ENCODE peak calls at places on chromosome 18, in six cellular contexts. Z is progenitor cell of endocrine pancreas, L is DND-41, U is B cell, K is RWPE2, B is ovary. O is an unnamed sample.

GRCh38 chr18:70693196-70693595 is 404.4 kb downstream of the SOCS6 start:
- DNase-seq in U (no peak), B (no peak), K (no peak), L (no peak), Z (no peak), O (no peak)

GRCh38 chr18:35282353-35282752 is 7.7 kb downstream of the ZSCAN30 start:
- DNase-seq in Z (no peak), U (no peak), K (no peak), L (no peak), B (no peak), O (no peak)

GRCh38 chr18:35361570-35362321 is 15.4 kb downstream of the ZNF396 start:
- DNase-seq in K (no peak), B (no peak), Z (no peak), L (no peak), U (no peak), O (no peak)

GRCh38 chr18:55142413-55142812 is 183.2 kb upstream of the CCDC68 start:
- DNase-seq in Z (no peak), U (no peak), K (no peak), B (no peak), L (no peak), O (no peak)

GRCh38 chr18:53534695-53535094 is 689.8 kb downstream of the MBD2 start:
- DNase-seq in B (peak; percentile 17), L (no peak), K (no peak), U (no peak), Z (no peak), O (no peak)

GRCh38 chr18:13566941-13567762 is 159.2 kb downstream of the FAM210A start:
- DNase-seq in Z (no peak), L (no peak), U (peak; percentile 83), B (no peak), K (no peak), O (no peak)

GRCh38 chr18:46252754-46253153 is 148.6 kb downstream of the HAUS1 start:
- DNase-seq in L (no peak), U (no peak), Z (no peak), K (no peak), B (no peak), O (no peak)

GRCh38 chr18:31618801-31619200 is 27.1 kb downstream of the TTR start:
- DNase-seq in L (no peak), Z (no peak), K (no peak), B (no peak), U (no peak), O (no peak)

GRCh38 chr18:23529597-23529996 is 26.3 kb downstream of the RMC1 start:
- DNase-seq in Z (no peak), K (no peak), B (no peak), L (no peak), U (no peak), O (no peak)

GRCh38 chr18:74635202-74635969 is 37.7 kb downstream of the ZNF407 start:
- DNase-seq in U (no peak), B (no peak), L (no peak), Z (no peak), K (no peak), O (no peak)

GRCh38 chr18:74652392-74652988 is 54.8 kb downstream of the ZNF407 start:
- DNase-seq in Z (no peak), K (no peak), B (no peak), L (no peak), U (peak; percentile 40), O (no peak)

GRCh38 chr18:63844254-63844653 is 43.3 kb upstream of the SERPINB2 start:
- DNase-seq in B (no peak), K (no peak), U (no peak), Z (no peak), L (no peak), O (no peak)

GRCh38 chr18:46071615-46071893 is 506 bp downstream of the PSTPIP2 start:
- DNase-seq in Z (no peak), K (no peak), B (no peak), U (peak; percentile 29), L (no peak), O (no peak)

GRCh38 chr18:43543236-43543635 is 265.9 kb upstream of the SYT4 start:
- DNase-seq in B (no peak), Z (no peak), L (no peak), K (no peak), U (no peak), O (no peak)

GRCh38 chr18:75209129-75209951 is at the start of gene PTGR3:
- DNase-seq in B (peak; percentile 87), L (peak; percentile 92), Z (peak; percentile 54), K (peak; percentile 86), U (peak; percentile 81), O (no peak)

GRCh38 chr18:10526211-10526949 is 553 bp downstream of the NAPG start:
- DNase-seq in B (peak; percentile 69), K (no peak), Z (peak; percentile 29), L (peak; percentile 74), U (no peak), O (no peak)

GRCh38 chr18:21242141-21243040 is at the start of gene GREB1L:
- DNase-seq in K (peak; percentile 62), Z (peak; percentile 74), B (peak; percentile 76), L (no peak), U (no peak), O (no peak)

GRCh38 chr18:36420826-36421225 is 123.3 kb downstream of the FHOD3 start:
- DNase-seq in K (no peak), B (no peak), L (no peak), U (no peak), Z (no peak), O (no peak)

GRCh38 chr18:36415606-36416005 is 118.1 kb downstream of the FHOD3 start:
- DNase-seq in Z (no peak), K (no peak), L (no peak), U (no peak), B (no peak), O (no peak)

GRCh38 chr18:36419188-36419912 is 121.8 kb downstream of the FHOD3 start:
- DNase-seq in B (no peak), U (no peak), Z (no peak), K (no peak), L (no peak), O (no peak)

GRCh38 chr18:36424741-36425142 is 127.2 kb downstream of the FHOD3 start:
- DNase-seq in K (no peak), L (no peak), U (no peak), B (no peak), Z (no peak), O (no peak)

DNA sequence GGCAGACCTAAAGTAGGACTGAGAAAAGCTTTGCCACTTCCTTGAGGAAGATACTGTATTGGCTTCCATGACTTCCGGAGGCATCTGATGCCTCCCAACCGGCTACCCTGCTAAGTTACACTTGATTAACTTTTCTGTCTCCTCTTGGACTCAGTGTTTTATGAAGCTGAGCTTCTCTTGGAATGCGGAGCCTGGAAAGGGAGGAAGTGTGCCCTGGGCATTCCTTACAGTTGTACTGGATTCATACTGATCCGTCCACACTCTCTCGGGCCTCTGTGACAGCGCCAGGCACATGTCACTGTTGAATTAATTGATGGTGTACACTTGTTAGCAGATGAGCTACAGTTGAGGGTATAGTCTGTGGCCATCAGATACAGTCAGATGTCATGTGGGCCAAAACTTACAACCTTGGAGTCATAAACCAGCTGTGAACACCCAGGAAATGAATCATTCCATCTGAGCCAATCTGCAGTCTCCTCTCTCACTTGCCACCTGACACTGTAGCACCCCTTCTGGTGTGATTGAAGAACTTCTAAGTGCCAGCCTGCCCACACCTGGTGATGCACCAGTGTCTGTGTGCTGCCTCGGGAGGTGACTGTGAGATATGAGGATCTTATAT is 122.5 kb downstream of the FHOD3 start:
- DNase-seq in U (no peak), Z (no peak), K (no peak), B (no peak), L (peak; percentile 8), O (no peak)
- TF ChIP-seq CTCF in U (no peak), Z (no peak), K (peak; percentile 25), B (no peak), L (peak; percentile 26), O (no peak)

GRCh38 chr18:44830551-44830950 is 149.9 kb downstream of the SETBP1 start:
- DNase-seq in L (no peak), B (no peak), K (no peak), Z (no peak), U (no peak), O (no peak)
- TF ChIP-seq CTCF in L (no peak), B (no peak), K (no peak), Z (no peak), U (no peak), O (no peak)

DNA sequence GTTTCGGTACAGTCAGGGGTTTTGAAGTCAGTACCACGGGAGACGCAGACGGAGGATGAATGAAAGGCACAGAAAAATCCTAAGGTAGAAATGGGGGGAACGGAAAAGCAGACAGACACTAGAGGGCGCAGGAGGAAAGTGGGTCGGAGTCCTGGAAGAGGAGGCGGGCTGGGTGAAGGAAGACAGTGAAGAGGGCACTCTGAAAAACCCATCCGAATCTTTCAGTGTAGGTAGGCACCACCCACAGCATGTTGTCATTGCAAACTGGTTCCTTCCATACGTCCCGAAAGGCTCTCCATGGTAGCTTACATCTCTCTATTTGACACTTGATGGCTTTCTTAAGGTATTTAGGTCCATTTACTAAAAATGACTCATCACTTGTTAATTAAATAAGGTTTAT is 18.5 kb upstream of the ZNF236 start:
- DNase-seq in Z (peak; percentile 24), L (peak; percentile 74), K (no peak), U (peak; percentile 75), B (peak; percentile 53), O (no peak)
- TF ChIP-seq CTCF in Z (peak; percentile 73), L (peak; percentile 88), K (peak; percentile 91), U (peak; percentile 90), B (peak; percentile 75), O (peak; percentile 85)

DNA sequence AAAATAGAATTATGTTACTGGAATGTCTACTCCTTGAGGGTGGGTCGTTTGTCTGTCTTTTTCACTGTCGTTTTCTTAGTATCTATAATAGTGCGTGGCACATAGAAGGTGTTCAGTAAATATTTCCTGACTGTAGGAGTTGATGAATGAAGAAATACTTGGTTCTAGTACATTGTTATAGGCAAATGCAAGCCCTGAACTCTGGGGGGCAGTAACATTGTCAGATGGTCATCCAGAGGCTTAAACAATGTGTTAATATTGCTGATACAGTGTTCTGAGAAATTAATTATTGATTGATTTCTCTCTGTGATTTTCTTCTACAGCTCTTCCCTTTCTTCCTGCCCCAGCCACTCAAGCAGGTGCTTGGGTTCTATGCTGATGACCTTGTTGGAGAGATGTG is 24.4 kb upstream of the THOC1 start:
- DNase-seq in L (no peak), B (no peak), U (no peak), Z (no peak), K (no peak), O (no peak)
- TF ChIP-seq CTCF in L (peak; percentile 11), B (no peak), U (no peak), Z (peak; percentile 12), K (no peak), O (peak; percentile 64)

GRCh38 chr18:33020877-33021276 is 248.1 kb upstream of the KLHL14 start:
- DNase-seq in U (no peak), Z (no peak), K (no peak), L (no peak), B (no peak), O (no peak)

DNA sequence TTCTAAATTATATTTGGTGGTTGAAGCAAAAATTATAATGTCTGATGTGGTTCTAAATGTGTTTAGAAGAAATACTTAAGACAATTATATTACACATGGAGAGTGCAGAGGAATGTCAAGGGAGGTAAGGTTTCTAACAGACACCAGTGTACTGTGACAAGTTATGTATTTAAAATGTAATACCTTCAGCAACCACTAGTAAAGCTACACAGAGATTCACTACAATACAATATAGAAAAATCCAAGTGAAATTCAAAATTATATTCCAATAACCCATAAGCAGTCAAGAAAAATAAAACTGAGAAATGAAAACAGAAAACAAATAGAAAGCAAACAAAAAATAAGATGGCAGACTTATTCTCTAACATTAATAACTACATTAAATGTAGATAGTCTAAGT is 249.5 kb upstream of the KLHL14 start:
- DNase-seq in K (no peak), U (no peak), Z (no peak), B (no peak), L (no peak), O (no peak)
- TF ChIP-seq CTCF in K (peak; percentile 12), U (peak; percentile 12), Z (peak; percentile 41), B (no peak), L (no peak), O (peak; percentile 40)

GRCh38 chr18:28789460-28789859 is 612.5 kb upstream of the CDH2 start:
- DNase-seq in K (no peak), L (no peak), Z (no peak), B (no peak), U (no peak), O (no peak)
- TF ChIP-seq CTCF in K (no peak), L (no peak), Z (no peak), B (no peak), U (no peak), O (no peak)